ENCODE peak calls at places on chromosomes 16 and 17, in nine cellular contexts. One of them, this sample, is unnamed.

GRCh38 chr17:47959825-47960655 is 2.4 kb upstream of the PRR15L start:
- DNase-seq in endodermal cell: peak
- DNase-seq in neural crest cell: no peak
- DNase-seq in uterus: no peak
- DNase-seq in heart right ventricle: no peak
- DNase-seq in GM23338: no peak
- DNase-seq in RWPE1: no peak
- DNase-seq in stomach: peak
- DNase-seq in WTC11: no peak
- DNase-seq in this sample: no peak

GRCh38 chr16:8892101-8892575 is 10.0 kb downstream of the LITAFD start:
- DNase-seq in endodermal cell: no peak
- DNase-seq in neural crest cell: no peak
- DNase-seq in uterus: no peak
- DNase-seq in heart right ventricle: no peak
- DNase-seq in GM23338: no peak
- DNase-seq in RWPE1: no peak
- DNase-seq in stomach: no peak
- DNase-seq in WTC11: no peak
- DNase-seq in this sample: peak

GRCh38 chr17:45427181-45427835 is 5.4 kb downstream of the ARHGAP27 start:
- DNase-seq in endodermal cell: peak
- DNase-seq in neural crest cell: no peak
- DNase-seq in uterus: no peak
- DNase-seq in heart right ventricle: no peak
- DNase-seq in GM23338: no peak
- DNase-seq in RWPE1: no peak
- DNase-seq in stomach: no peak
- DNase-seq in WTC11: no peak
- DNase-seq in this sample: no peak

GRCh38 chr16:66199189-66199588 is 167.3 kb upstream of the CDH5 start:
- DNase-seq in endodermal cell: peak
- DNase-seq in neural crest cell: no peak
- DNase-seq in uterus: no peak
- DNase-seq in heart right ventricle: no peak
- DNase-seq in GM23338: no peak
- DNase-seq in RWPE1: no peak
- DNase-seq in stomach: no peak
- DNase-seq in WTC11: no peak
- DNase-seq in this sample: no peak

GRCh38 chr16:72285324-72285723 is 113.4 kb upstream of the PMFBP1 start:
- DNase-seq in endodermal cell: peak
- DNase-seq in neural crest cell: no peak
- DNase-seq in uterus: no peak
- DNase-seq in heart right ventricle: no peak
- DNase-seq in GM23338: peak
- DNase-seq in RWPE1: no peak
- DNase-seq in stomach: no peak
- DNase-seq in WTC11: peak
- DNase-seq in this sample: no peak

GRCh38 chr17:48054238-48055185 is 6.4 kb downstream of the NFE2L1 start:
- DNase-seq in endodermal cell: peak
- DNase-seq in neural crest cell: peak
- DNase-seq in uterus: peak
- DNase-seq in heart right ventricle: peak
- DNase-seq in GM23338: peak
- DNase-seq in RWPE1: peak
- DNase-seq in stomach: peak
- DNase-seq in WTC11: peak
- DNase-seq in this sample: no peak

GRCh38 chr17:38605852-38606645 is at the start of gene SRCIN1:
- DNase-seq in endodermal cell: peak
- DNase-seq in neural crest cell: peak
- DNase-seq in uterus: peak
- DNase-seq in heart right ventricle: no peak
- DNase-seq in GM23338: peak
- DNase-seq in RWPE1: no peak
- DNase-seq in stomach: peak
- DNase-seq in WTC11: peak
- DNase-seq in this sample: no peak

GRCh38 chr17:66541461-66542182 is 239.2 kb downstream of the PRKCA start:
- DNase-seq in endodermal cell: no peak
- DNase-seq in neural crest cell: no peak
- DNase-seq in uterus: no peak
- DNase-seq in heart right ventricle: peak
- DNase-seq in GM23338: no peak
- DNase-seq in RWPE1: no peak
- DNase-seq in stomach: no peak
- DNase-seq in WTC11: no peak
- DNase-seq in this sample: no peak

DNA sequence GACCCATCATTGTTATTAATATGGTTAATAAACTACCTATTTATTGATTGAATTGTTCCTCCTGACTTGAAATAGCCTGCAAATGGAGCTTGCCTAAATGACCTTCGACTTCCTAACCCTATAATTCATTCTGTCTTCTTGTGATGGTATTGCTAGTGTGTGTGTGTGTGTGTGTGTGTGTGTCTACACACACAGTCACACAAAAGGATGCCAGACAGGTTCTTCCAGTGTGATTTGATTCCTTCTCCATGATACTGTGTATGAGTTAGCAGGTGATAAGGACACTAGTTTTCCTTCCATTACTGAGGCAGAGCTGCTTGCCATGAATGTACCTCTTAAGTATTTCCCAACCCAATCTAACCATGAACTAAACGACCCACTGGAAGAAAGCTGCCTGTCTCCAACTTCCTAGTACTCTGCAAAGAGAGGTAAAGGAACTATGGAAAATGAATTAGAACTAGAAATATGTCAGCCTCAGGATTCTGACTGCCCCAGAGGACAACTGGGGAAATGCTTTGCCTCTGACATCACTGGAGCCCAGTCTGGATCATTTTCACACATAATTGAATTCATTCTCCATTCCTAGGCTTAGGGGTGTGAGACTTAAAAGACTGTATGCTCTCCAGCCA is 3.5 kb upstream of the CDC6 start:
- DNase-seq in endodermal cell: no peak
- DNase-seq in neural crest cell: no peak
- DNase-seq in uterus: no peak
- DNase-seq in heart right ventricle: no peak
- DNase-seq in GM23338: no peak
- DNase-seq in RWPE1: peak
- DNase-seq in stomach: no peak
- DNase-seq in WTC11: no peak
- DNase-seq in this sample: no peak
- TF ChIP-seq CTCF in endodermal cell: peak
- TF ChIP-seq CTCF in neural crest cell: peak
- TF ChIP-seq CTCF in uterus: no peak
- TF ChIP-seq CTCF in heart right ventricle: no peak
- TF ChIP-seq CTCF in GM23338: no peak
- TF ChIP-seq CTCF in RWPE1: no peak
- TF ChIP-seq CTCF in stomach: no peak
- TF ChIP-seq CTCF in WTC11: no peak
- TF ChIP-seq CTCF in this sample: peak

GRCh38 chr17:34644941-34645550 is 65.7 kb downstream of the TMEM132E start:
- DNase-seq in endodermal cell: no peak
- DNase-seq in neural crest cell: no peak
- DNase-seq in uterus: no peak
- DNase-seq in heart right ventricle: no peak
- DNase-seq in GM23338: no peak
- DNase-seq in RWPE1: no peak
- DNase-seq in stomach: no peak
- DNase-seq in WTC11: no peak
- DNase-seq in this sample: no peak
- TF ChIP-seq CTCF in endodermal cell: no peak
- TF ChIP-seq CTCF in neural crest cell: no peak
- TF ChIP-seq CTCF in uterus: no peak
- TF ChIP-seq CTCF in heart right ventricle: no peak
- TF ChIP-seq CTCF in GM23338: no peak
- TF ChIP-seq CTCF in RWPE1: no peak
- TF ChIP-seq CTCF in stomach: no peak
- TF ChIP-seq CTCF in WTC11: no peak
- TF ChIP-seq CTCF in this sample: no peak

GRCh38 chr17:9839433-9839832 is 13.7 kb downstream of the GLP2R start:
- DNase-seq in endodermal cell: peak
- DNase-seq in neural crest cell: no peak
- DNase-seq in uterus: no peak
- DNase-seq in heart right ventricle: no peak
- DNase-seq in GM23338: peak
- DNase-seq in RWPE1: no peak
- DNase-seq in stomach: no peak
- DNase-seq in WTC11: peak
- DNase-seq in this sample: no peak
- TF ChIP-seq CTCF in endodermal cell: peak
- TF ChIP-seq CTCF in neural crest cell: no peak
- TF ChIP-seq CTCF in uterus: no peak
- TF ChIP-seq CTCF in heart right ventricle: no peak
- TF ChIP-seq CTCF in GM23338: peak
- TF ChIP-seq CTCF in RWPE1: no peak
- TF ChIP-seq CTCF in stomach: no peak
- TF ChIP-seq CTCF in WTC11: no peak
- TF ChIP-seq CTCF in this sample: peak

DNA sequence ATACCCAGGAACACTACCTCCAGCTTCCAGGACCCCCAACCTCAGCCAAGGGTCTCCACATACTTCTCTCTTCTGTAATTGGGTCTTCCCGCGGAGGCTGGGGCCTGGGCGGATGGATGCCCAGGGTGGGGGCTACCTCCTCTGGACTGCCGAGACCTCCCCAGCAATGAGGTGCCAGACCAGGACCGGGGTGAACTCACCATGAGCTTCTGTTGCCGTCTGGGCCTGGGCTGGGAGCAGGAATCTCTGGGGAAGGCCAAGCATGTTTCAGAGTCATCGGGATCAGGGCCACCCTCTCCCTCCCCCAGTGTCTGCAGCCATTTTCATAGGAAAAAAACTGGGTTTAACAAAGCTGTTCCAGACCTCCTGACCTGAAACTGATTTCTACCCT is 10.3 kb upstream of the BAHCC1 start:
- DNase-seq in endodermal cell: no peak
- DNase-seq in neural crest cell: no peak
- DNase-seq in uterus: peak
- DNase-seq in heart right ventricle: no peak
- DNase-seq in GM23338: no peak
- DNase-seq in RWPE1: no peak
- DNase-seq in stomach: no peak
- DNase-seq in WTC11: no peak
- DNase-seq in this sample: no peak
- TF ChIP-seq CTCF in endodermal cell: no peak
- TF ChIP-seq CTCF in neural crest cell: no peak
- TF ChIP-seq CTCF in uterus: no peak
- TF ChIP-seq CTCF in heart right ventricle: no peak
- TF ChIP-seq CTCF in GM23338: no peak
- TF ChIP-seq CTCF in RWPE1: no peak
- TF ChIP-seq CTCF in stomach: no peak
- TF ChIP-seq CTCF in WTC11: no peak
- TF ChIP-seq CTCF in this sample: no peak

GRCh38 chr16:67723151-67723915 is 4.2 kb upstream of the GFOD2 start:
- DNase-seq in endodermal cell: no peak
- DNase-seq in neural crest cell: no peak
- DNase-seq in uterus: no peak
- DNase-seq in heart right ventricle: no peak
- DNase-seq in GM23338: no peak
- DNase-seq in RWPE1: peak
- DNase-seq in stomach: no peak
- DNase-seq in WTC11: no peak
- DNase-seq in this sample: no peak
- TF ChIP-seq CTCF in endodermal cell: no peak
- TF ChIP-seq CTCF in neural crest cell: no peak
- TF ChIP-seq CTCF in uterus: no peak
- TF ChIP-seq CTCF in heart right ventricle: no peak
- TF ChIP-seq CTCF in GM23338: no peak
- TF ChIP-seq CTCF in RWPE1: no peak
- TF ChIP-seq CTCF in stomach: no peak
- TF ChIP-seq CTCF in WTC11: no peak
- TF ChIP-seq CTCF in this sample: no peak

GRCh38 chr17:4008496-4009163 is 44.4 kb upstream of the ATP2A3 start:
- DNase-seq in endodermal cell: no peak
- DNase-seq in neural crest cell: no peak
- DNase-seq in uterus: no peak
- DNase-seq in heart right ventricle: no peak
- DNase-seq in GM23338: no peak
- DNase-seq in RWPE1: no peak
- DNase-seq in stomach: no peak
- DNase-seq in WTC11: no peak
- DNase-seq in this sample: no peak

GRCh38 chr17:4009164-4009785 is 45.0 kb upstream of the ATP2A3 start:
- DNase-seq in endodermal cell: no peak
- DNase-seq in neural crest cell: no peak
- DNase-seq in uterus: no peak
- DNase-seq in heart right ventricle: no peak
- DNase-seq in GM23338: no peak
- DNase-seq in RWPE1: no peak
- DNase-seq in stomach: no peak
- DNase-seq in WTC11: no peak
- DNase-seq in this sample: no peak

GRCh38 chr17:4007346-4008081 is 43.3 kb upstream of the ATP2A3 start:
- DNase-seq in endodermal cell: no peak
- DNase-seq in neural crest cell: no peak
- DNase-seq in uterus: no peak
- DNase-seq in heart right ventricle: no peak
- DNase-seq in GM23338: peak
- DNase-seq in RWPE1: no peak
- DNase-seq in stomach: no peak
- DNase-seq in WTC11: no peak
- DNase-seq in this sample: no peak

GRCh38 chr17:4006745-4007211 is 42.5 kb upstream of the ATP2A3 start:
- DNase-seq in endodermal cell: peak
- DNase-seq in neural crest cell: no peak
- DNase-seq in uterus: no peak
- DNase-seq in heart right ventricle: no peak
- DNase-seq in GM23338: peak
- DNase-seq in RWPE1: no peak
- DNase-seq in stomach: peak
- DNase-seq in WTC11: no peak
- DNase-seq in this sample: no peak

DNA sequence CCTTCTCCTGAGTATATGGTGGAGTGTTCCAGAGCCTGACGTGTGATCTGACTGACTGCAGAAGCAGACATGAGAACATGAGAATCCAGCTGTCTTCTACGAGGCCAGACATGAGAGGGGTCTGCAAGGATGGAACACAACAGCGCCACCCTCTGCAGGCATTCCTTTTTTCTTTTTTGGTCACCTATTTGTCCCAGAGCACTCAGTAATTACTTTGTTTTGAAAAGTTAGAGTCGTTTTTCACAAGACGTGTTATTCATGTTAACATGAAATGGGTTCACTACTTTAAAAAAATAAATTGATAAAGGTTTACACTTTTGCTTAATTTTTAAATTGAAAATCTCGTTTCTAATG is 43.8 kb upstream of the ATP2A3 start:
- DNase-seq in endodermal cell: peak
- DNase-seq in neural crest cell: no peak
- DNase-seq in uterus: no peak
- DNase-seq in heart right ventricle: no peak
- DNase-seq in GM23338: peak
- DNase-seq in RWPE1: no peak
- DNase-seq in stomach: no peak
- DNase-seq in WTC11: no peak
- DNase-seq in this sample: no peak
- TF ChIP-seq CTCF in endodermal cell: peak
- TF ChIP-seq CTCF in neural crest cell: no peak
- TF ChIP-seq CTCF in uterus: no peak
- TF ChIP-seq CTCF in heart right ventricle: no peak
- TF ChIP-seq CTCF in GM23338: peak
- TF ChIP-seq CTCF in RWPE1: no peak
- TF ChIP-seq CTCF in stomach: no peak
- TF ChIP-seq CTCF in WTC11: no peak
- TF ChIP-seq CTCF in this sample: peak

This sample was measured in chondrocyte.